ENCODE peak calls at places on chromosomes 2 and 18, in six cellular contexts. One of them, this sample, is unnamed.

GRCh38 chr2:37648316-37649011 is 23.0 kb downstream of the CDC42EP3 start:
- DNase-seq in ecto neural progenitor cell: no peak
- DNase-seq in mesendoderm: peak
- DNase-seq in NCI-H446: no peak
- DNase-seq in RWPE1: no peak
- DNase-seq in foreskin fibroblast: peak
- DNase-seq in this sample: no peak

GRCh38 chr2:125033871-125034270 is 1008.8 kb downstream of the CNTNAP5 start:
- DNase-seq in mesendoderm: no peak
- DNase-seq in ecto neural progenitor cell: no peak
- DNase-seq in foreskin fibroblast: no peak
- DNase-seq in NCI-H446: no peak
- DNase-seq in RWPE1: no peak
- DNase-seq in this sample: no peak

GRCh38 chr18:76518543-76519155 is 23.6 kb upstream of the ZNF516 start:
- DNase-seq in RWPE1: no peak
- DNase-seq in ecto neural progenitor cell: peak
- DNase-seq in mesendoderm: peak
- DNase-seq in NCI-H446: no peak
- DNase-seq in foreskin fibroblast: peak
- DNase-seq in this sample: no peak

GRCh38 chr2:32699151-32699550 is 71.3 kb downstream of the TTC27 start:
- DNase-seq in RWPE1: no peak
- DNase-seq in mesendoderm: peak
- DNase-seq in ecto neural progenitor cell: no peak
- DNase-seq in foreskin fibroblast: no peak
- DNase-seq in NCI-H446: no peak
- DNase-seq in this sample: no peak

GRCh38 chr2:68715353-68716041 is 19.1 kb upstream of the ARHGAP25 start:
- DNase-seq in foreskin fibroblast: peak
- DNase-seq in NCI-H446: peak
- DNase-seq in RWPE1: peak
- DNase-seq in ecto neural progenitor cell: peak
- DNase-seq in mesendoderm: peak
- DNase-seq in this sample: no peak

GRCh38 chr2:6538607-6539006 is 327.1 kb downstream of the CMPK2 start:
- DNase-seq in ecto neural progenitor cell: no peak
- DNase-seq in NCI-H446: no peak
- DNase-seq in RWPE1: no peak
- DNase-seq in mesendoderm: no peak
- DNase-seq in foreskin fibroblast: peak
- DNase-seq in this sample: no peak

GRCh38 chr2:71154279-71154678 is 23.8 kb downstream of the MPHOSPH10 start:
- DNase-seq in foreskin fibroblast: no peak
- DNase-seq in RWPE1: no peak
- DNase-seq in ecto neural progenitor cell: no peak
- DNase-seq in mesendoderm: no peak
- DNase-seq in NCI-H446: no peak
- DNase-seq in this sample: no peak

GRCh38 chr2:36655456-36655855 is 41.1 kb upstream of the VIT start:
- DNase-seq in RWPE1: no peak
- DNase-seq in foreskin fibroblast: peak
- DNase-seq in mesendoderm: no peak
- DNase-seq in NCI-H446: no peak
- DNase-seq in ecto neural progenitor cell: no peak
- DNase-seq in this sample: no peak

GRCh38 chr2:130790808-130791616 is 35.7 kb downstream of the AMER3 start:
- DNase-seq in RWPE1: no peak
- DNase-seq in ecto neural progenitor cell: no peak
- DNase-seq in foreskin fibroblast: no peak
- DNase-seq in NCI-H446: no peak
- DNase-seq in mesendoderm: no peak
- DNase-seq in this sample: no peak

GRCh38 chr2:53422979-53423378 is 344.6 kb upstream of the CHAC2 start:
- DNase-seq in mesendoderm: peak
- DNase-seq in RWPE1: peak
- DNase-seq in NCI-H446: peak
- DNase-seq in foreskin fibroblast: peak
- DNase-seq in ecto neural progenitor cell: no peak
- DNase-seq in this sample: no peak

GRCh38 chr2:23536326-23536725 is 151.3 kb downstream of the KLHL29 start:
- DNase-seq in ecto neural progenitor cell: no peak
- DNase-seq in foreskin fibroblast: no peak
- DNase-seq in mesendoderm: no peak
- DNase-seq in NCI-H446: peak
- DNase-seq in RWPE1: no peak
- DNase-seq in this sample: no peak

GRCh38 chr2:182444806-182445205 is 18.0 kb upstream of the PDE1A start:
- DNase-seq in NCI-H446: peak
- DNase-seq in ecto neural progenitor cell: no peak
- DNase-seq in RWPE1: no peak
- DNase-seq in foreskin fibroblast: no peak
- DNase-seq in mesendoderm: no peak
- DNase-seq in this sample: no peak